ENCODE peak calls at places on chromosomes 6 and 20, in eight cellular contexts. M is naive thymus-derived CD4-positive, alpha-beta T cell; L is A549; F is pancreas; G is stomach; O is upper lobe of right lung; W is body of pancreas; X is neural progenitor cell. A is an unnamed sample.
A peak's percentile ranks its signal among the peaks of the same experiment; 100 is the strongest.

GRCh38 chr6:115969207-115969929 is 91.3 kb downstream of the FRK start:
- DNase-seq in L (peak; percentile 3), W (no peak), M (no peak), O (no peak), F (no peak), X (peak; percentile 77), G (no peak), A (no peak)

GRCh38 chr6:134342211-134342610 is 24.3 kb upstream of the SGK1 start:
- DNase-seq in L (no peak), G (no peak), W (no peak), O (no peak), X (no peak), M (no peak), F (no peak), A (peak; percentile 71)

GRCh38 chr6:141133346-141133745 is 999.4 kb upstream of the GJE1 start:
- DNase-seq in M (no peak), L (no peak), G (no peak), X (no peak), W (no peak), F (no peak), O (no peak), A (no peak)

GRCh38 chr6:11213305-11214106 is 19.0 kb downstream of the NEDD9 start:
- DNase-seq in F (no peak), M (no peak), W (no peak), O (no peak), X (no peak), G (no peak), L (peak; percentile 33), A (no peak)

GRCh38 chr20:44756956-44757355 is 11.3 kb downstream of the KCNK15 start:
- DNase-seq in X (no peak), M (no peak), F (no peak), L (no peak), G (no peak), O (no peak), W (no peak), A (no peak)

GRCh38 chr6:144758602-144759001 is 473.5 kb downstream of the UTRN start:
- DNase-seq in X (no peak), L (peak; percentile 28), G (no peak), M (no peak), O (no peak), W (no peak), F (no peak), A (no peak)

GRCh38 chr6:34466242-34467185 is 638 bp downstream of the PACSIN1 start:
- DNase-seq in O (no peak), M (no peak), G (no peak), W (no peak), F (no peak), L (no peak), X (no peak), A (peak; percentile 20)

GRCh38 chr6:41655706-41656668 is 17.7 kb downstream of the MDFI start:
- DNase-seq in X (peak; percentile 30), M (no peak), G (no peak), W (no peak), O (no peak), L (no peak), F (peak; percentile 54), A (no peak)

GRCh38 chr6:95230071-95230740 is 347.1 kb upstream of the MANEA start:
- DNase-seq in X (no peak), O (no peak), W (no peak), M (no peak), G (no peak), F (no peak), L (no peak), A (no peak)

GRCh38 chr20:37303637-37304036 is 14.2 kb downstream of the MANBAL start:
- DNase-seq in F (no peak), W (no peak), L (peak; percentile 31), X (no peak), G (no peak), O (no peak), M (no peak), A (no peak)

GRCh38 chr6:40922281-40922680 is 116.7 kb downstream of the UNC5CL start:
- DNase-seq in F (no peak), O (no peak), W (no peak), L (no peak), G (no peak), X (no peak), M (no peak), A (no peak)

GRCh38 chr20:10308652-10309051 is 90.0 kb downstream of the SNAP25 start:
- DNase-seq in W (no peak), F (no peak), L (no peak), M (no peak), X (no peak), G (no peak), O (no peak), A (no peak)

GRCh38 chr6:162706236-162706635 is 21.3 kb downstream of the PRKN start:
- DNase-seq in L (no peak), O (no peak), X (no peak), G (peak; percentile 61), W (peak; percentile 55), M (no peak), F (no peak), A (peak; percentile 87)

GRCh38 chr20:31663838-31664695 is 26.4 kb downstream of the COX4I2 start:
- DNase-seq in X (no peak), O (peak; percentile 78), G (peak; percentile 79), F (no peak), W (peak; percentile 48), L (peak; percentile 53), M (no peak), A (no peak)

GRCh38 chr20:43372051-43372450 is 85.6 kb upstream of the SRSF6 start:
- DNase-seq in W (no peak), L (no peak), O (no peak), M (no peak), X (no peak), G (no peak), F (no peak), A (no peak)

GRCh38 chr20:20363449-20364015 is 4.4 kb upstream of the INSM1 start:
- DNase-seq in M (no peak), W (no peak), F (no peak), X (peak; percentile 52), L (no peak), O (no peak), G (no peak), A (no peak)

GRCh38 chr20:36062799-36063198 is 91.7 kb upstream of the EPB41L1 start:
- DNase-seq in G (no peak), X (no peak), O (no peak), W (no peak), L (peak; percentile 44), M (no peak), F (no peak), A (no peak)

GRCh38 chr6:7617954-7618764 is 28.2 kb downstream of the SNRNP48 start:
- DNase-seq in X (no peak), G (no peak), M (no peak), W (no peak), O (peak; percentile 73), F (no peak), L (no peak), A (no peak)

GRCh38 chr6:122995930-122996796 is at the start of gene CLVS2:
- DNase-seq in L (peak; percentile 6), G (no peak), O (peak; percentile 60), F (peak; percentile 62), X (peak; percentile 87), M (no peak), W (no peak), A (no peak)

GRCh38 chr6:148438593-148438992 is 96.0 kb downstream of the SASH1 start:
- DNase-seq in M (no peak), L (no peak), X (no peak), F (no peak), W (no peak), O (no peak), G (no peak), A (no peak)

GRCh38 chr6:148440877-148441453 is 98.3 kb downstream of the SASH1 start:
- DNase-seq in M (no peak), L (peak; percentile 77), G (peak; percentile 41), F (no peak), O (peak; percentile 78), W (peak; percentile 54), X (peak; percentile 60), A (peak; percentile 58)

GRCh38 chr6:148441454-148441911 is 98.8 kb downstream of the SASH1 start:
- DNase-seq in X (no peak), L (peak; percentile 55), W (no peak), M (no peak), O (no peak), G (no peak), F (no peak), A (no peak)

GRCh38 chr6:148436466-148436865 is 93.8 kb downstream of the SASH1 start:
- DNase-seq in W (no peak), F (no peak), M (no peak), O (no peak), L (no peak), X (no peak), G (no peak), A (no peak)

GRCh38 chr6:148440021-148440420 is 97.4 kb downstream of the SASH1 start:
- DNase-seq in M (no peak), F (no peak), W (no peak), X (no peak), G (no peak), O (no peak), L (no peak), A (no peak)
- H3K4me3 ChIP-seq in M (no peak overlapping the region), F (no peak overlapping the region), W (no peak overlapping the region), X (no peak overlapping the region), G (no peak overlapping the region), O (no peak overlapping the region), L (no peak overlapping the region), A (no peak overlapping the region)

DNA sequence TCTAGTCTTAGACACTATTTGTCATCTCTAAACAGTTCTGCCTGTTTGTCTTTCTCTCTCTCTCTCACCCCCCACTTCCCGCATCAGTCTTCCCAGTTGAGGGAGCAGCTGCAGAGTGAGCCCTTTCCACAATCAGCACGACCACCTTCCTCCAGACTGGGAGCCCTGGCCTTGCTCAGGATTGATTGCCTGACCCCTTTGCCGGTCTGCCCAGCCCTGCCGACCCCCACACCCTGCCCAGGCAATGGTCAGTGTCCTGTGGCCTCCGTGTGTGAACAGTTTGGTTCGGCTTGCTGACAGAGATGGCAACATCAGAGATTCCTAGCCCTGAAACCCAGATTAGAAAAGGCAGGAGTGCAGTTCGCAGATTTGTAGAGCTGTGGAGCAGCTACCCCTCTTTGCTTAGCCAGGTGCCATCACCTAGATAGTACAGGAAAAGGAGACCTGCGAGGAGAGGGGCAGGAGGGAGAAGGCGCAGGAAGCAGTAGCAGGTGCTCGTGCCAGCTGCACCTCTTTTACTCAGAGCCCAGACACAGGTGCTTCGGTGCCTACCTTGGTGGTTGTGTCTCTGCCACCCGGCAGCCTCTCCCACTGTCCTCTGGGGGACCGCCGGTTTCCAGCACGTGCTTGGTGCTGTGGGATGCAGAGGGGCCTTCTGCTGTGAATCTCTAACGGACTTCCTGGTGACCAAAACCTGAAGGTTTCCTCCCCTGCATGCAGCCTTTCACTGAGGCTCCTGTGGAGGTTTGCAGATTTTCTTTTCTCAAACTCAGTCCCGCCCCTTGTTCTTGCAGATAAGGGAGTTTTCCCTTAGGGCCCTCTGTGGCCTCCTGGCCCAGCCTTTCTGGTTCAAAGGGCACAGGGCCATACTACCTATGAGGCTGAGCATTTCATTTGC is 92.4 kb downstream of the SCML4 start:
- DNase-seq in O (no peak), M (peak; percentile 60), W (no peak), L (no peak), G (no peak), F (no peak), X (no peak), A (no peak)
- H3K27ac ChIP-seq in O (no peak overlapping the region), M (peak overlapping the region; percentile 77), W (no peak overlapping the region), L (no peak overlapping the region), G (peak overlapping the region; percentile 23), F (no peak overlapping the region), X (no peak overlapping the region), A (no peak overlapping the region)

GRCh38 chr6:139371421-139372253 is 2.8 kb downstream of the CITED2 start:
- DNase-seq in F (no peak), W (no peak), G (no peak), O (no peak), L (no peak), X (peak; percentile 58), M (no peak), A (no peak)
- H3K4me3 ChIP-seq in F (peak overlapping the region; percentile 74), W (peak overlapping the region; percentile 81), G (peak overlapping the region; percentile 93), O (peak overlapping the region; percentile 99), L (peak overlapping the region; percentile 83), X (peak overlapping the region; percentile 96), M (peak overlapping the region; percentile 47), A (peak overlapping the region; percentile 93)

GRCh38 chr6:110547266-110547964 is 71.0 kb upstream of the SLC22A16 start:
- DNase-seq in L (no peak), O (no peak), F (no peak), W (no peak), X (no peak), G (no peak), M (no peak), A (no peak)
- H3K27ac ChIP-seq in L (no peak overlapping the region), O (no peak overlapping the region), F (no peak overlapping the region), W (no peak overlapping the region), X (no peak overlapping the region), G (no peak overlapping the region), M (no peak overlapping the region), A (no peak overlapping the region)